ENCODE peak calls at places on chromosomes 12 and 14, in nine cellular contexts. P, D, Y, I, U, X, R, Z and K are unnamed samples.

GRCh38 chr12:112995008-112995407 is 16.7 kb downstream of the OAS2 start:
- DNase-seq in I (no peak), X (no peak), D (no peak), U (no peak), Y (no peak), P (no peak), Z (no peak), R (no peak), K (no peak)

GRCh38 chr12:64088431-64089349 is 133.4 kb downstream of the KICS2 start:
- DNase-seq in R (no peak), Z (no peak), Y (peak; percentile 98), P (peak; percentile 23), I (no peak), D (peak; percentile 95), U (no peak), X (no peak), K (no peak)

GRCh38 chr12:57837779-57838562 is 8.6 kb downstream of the CTDSP2 start:
- DNase-seq in R (no peak), X (peak; percentile 38), U (no peak), D (no peak), P (no peak), Z (peak; percentile 58), Y (peak; percentile 68), I (no peak), K (no peak)

GRCh38 chr12:132144115-132145071 is at the start of the genes DDX51 and NOC4L:
- DNase-seq in I (peak; percentile 82), Z (peak; percentile 86), U (peak; percentile 92), R (peak; percentile 96), D (peak; percentile 86), Y (peak; percentile 72), P (peak; percentile 93), X (peak; percentile 93), K (peak; percentile 97)

GRCh38 chr12:100741084-100741711 is 53.4 kb upstream of the ANO4 start:
- DNase-seq in D (peak; percentile 16), P (peak; percentile 50), Z (peak; percentile 53), Y (peak; percentile 20), R (no peak), U (no peak), X (no peak), I (no peak), K (no peak)

GRCh38 chr12:71900091-71900490 is 38.6 kb upstream of the TPH2 start:
- DNase-seq in U (no peak), Z (no peak), P (no peak), I (no peak), R (no peak), D (no peak), X (no peak), Y (peak; percentile 0), K (no peak)

GRCh38 chr12:5789469-5789968 is 155.5 kb downstream of the ANO2 start:
- DNase-seq in D (no peak), X (no peak), P (no peak), Z (no peak), U (no peak), I (no peak), Y (peak; percentile 4), R (no peak), K (no peak)

GRCh38 chr12:27244680-27245005 is 557 bp downstream of the STK38L start:
- DNase-seq in U (no peak), Y (no peak), P (no peak), I (no peak), D (no peak), R (no peak), X (no peak), Z (no peak), K (no peak)

GRCh38 chr14:23071244-23071974 is 14.1 kb upstream of the CDH24 start:
- DNase-seq in R (no peak), I (no peak), D (peak; percentile 86), Y (peak; percentile 73), Z (peak; percentile 92), X (peak; percentile 72), U (peak; percentile 53), P (no peak), K (peak; percentile 54)

GRCh38 chr12:103877934-103878510 is 37.0 kb upstream of the NT5DC3 start:
- DNase-seq in I (peak; percentile 67), D (peak; percentile 71), Z (peak; percentile 70), P (peak; percentile 82), R (no peak), U (peak; percentile 36), Y (peak; percentile 65), X (peak; percentile 39), K (peak; percentile 21)

GRCh38 chr12:71704920-71705319 is 19.0 kb downstream of the TMEM19 start:
- DNase-seq in Z (no peak), R (no peak), Y (no peak), U (no peak), X (no peak), D (no peak), P (no peak), I (no peak), K (no peak)

GRCh38 chr14:69249603-69250002 is 10.4 kb upstream of the GALNT16 start:
- DNase-seq in R (no peak), U (no peak), Z (no peak), X (no peak), Y (no peak), D (no peak), P (no peak), I (no peak), K (no peak)

GRCh38 chr12:16385779-16386646 is 38.6 kb downstream of the MGST1 start:
- DNase-seq in X (no peak), P (peak; percentile 68), Z (peak; percentile 34), D (peak; percentile 73), Y (peak; percentile 41), U (peak; percentile 49), R (no peak), I (peak; percentile 56), K (no peak)

GRCh38 chr12:50488801-50489200 is 16.0 kb upstream of the DIP2B start:
- DNase-seq in R (no peak), I (no peak), D (no peak), X (no peak), Z (no peak), Y (no peak), U (no peak), P (no peak), K (no peak)

GRCh38 chr12:99769581-99769980 is 122.0 kb downstream of the GARIN6 start:
- DNase-seq in I (no peak), X (no peak), D (no peak), Y (no peak), Z (no peak), P (no peak), U (no peak), R (no peak), K (no peak)

GRCh38 chr12:112122823-112123690 is 2.3 kb upstream of the TRAFD1 start:
- DNase-seq in I (no peak), X (no peak), D (no peak), R (no peak), P (no peak), Z (no peak), U (no peak), Y (no peak), K (no peak)

GRCh38 chr12:126338031-126338441 is 1272.8 kb downstream of the AACS start:
- DNase-seq in I (no peak), D (no peak), X (no peak), R (no peak), Z (no peak), Y (no peak), P (no peak), U (no peak), K (no peak)

GRCh38 chr14:88746042-88746441 is 46.7 kb downstream of the EML5 start:
- DNase-seq in D (no peak), I (no peak), U (no peak), X (no peak), Z (peak; percentile 32), R (no peak), Y (no peak), P (no peak), K (no peak)

GRCh38 chr12:1453801-1454200 is 140.6 kb downstream of the FBXL14 start:
- DNase-seq in R (no peak), Z (no peak), P (no peak), U (no peak), Y (no peak), D (no peak), X (no peak), I (no peak), K (no peak)